ENCODE peak calls at places on chromosome 2, in five cellular contexts. Z is tibial artery, V is adipocyte, P is uterus, S is PC-3. X is an unnamed sample.

GRCh38 chr2:224217962-224218347 is 178.9 kb upstream of the SERPINE2 start:
- DNase-seq in Z (peak; percentile 36), V (peak; percentile 43), P (no peak), S (no peak), X (no peak)

GRCh38 chr2:74029719-74030397 is 45.1 kb downstream of the TET3 start:
- DNase-seq in Z (no peak), V (no peak), P (no peak), S (no peak), X (no peak)

GRCh38 chr2:216555274-216555673 is 56.6 kb downstream of the RPL37A start:
- DNase-seq in Z (peak; percentile 85), V (peak; percentile 73), P (no peak), S (peak; percentile 63), X (peak; percentile 56)

GRCh38 chr2:70035344-70035844 is 51.9 kb upstream of the PCBP1 start:
- DNase-seq in Z (no peak), V (peak; percentile 25), P (no peak), S (no peak), X (no peak)

GRCh38 chr2:86476918-86477317 is 35.7 kb downstream of the KDM3A start:
- DNase-seq in Z (no peak), V (no peak), P (no peak), S (no peak), X (no peak)

GRCh38 chr2:207565736-207566135 is 36.0 kb downstream of the CREB1 start:
- DNase-seq in Z (no peak), V (no peak), P (no peak), S (no peak), X (no peak)

GRCh38 chr2:128691526-128691925 is 372.9 kb upstream of the HS6ST1 start:
- DNase-seq in Z (no peak), V (no peak), P (no peak), S (no peak), X (no peak)

GRCh38 chr2:3571284-3571683 is 3.8 kb upstream of the RPS7 start:
- DNase-seq in Z (no peak), V (peak; percentile 20), P (no peak), S (no peak), X (no peak)

GRCh38 chr2:152611458-152612231 is 105.6 kb downstream of the PRPF40A start:
- DNase-seq in Z (peak; percentile 73), V (peak; percentile 87), P (peak; percentile 46), S (no peak), X (peak; percentile 62)

GRCh38 chr2:198325359-198325758 is 521.0 kb downstream of the PLCL1 start:
- DNase-seq in Z (no peak), V (no peak), P (no peak), S (no peak), X (no peak)

GRCh38 chr2:172770887-172771286 is 35.2 kb downstream of the RAPGEF4 start:
- DNase-seq in Z (no peak), V (no peak), P (no peak), S (no peak), X (no peak)

GRCh38 chr2:18525236-18525635 is 35.2 kb downstream of the RDH14 start:
- DNase-seq in Z (no peak), V (no peak), P (no peak), S (no peak), X (no peak)

GRCh38 chr2:217958889-217959235 is 43.9 kb downstream of the TNS1 start:
- DNase-seq in Z (no peak), V (no peak), P (no peak), S (no peak), X (no peak)

GRCh38 chr2:240619506-240620148 is 5.7 kb upstream of the GPR35 start:
- DNase-seq in Z (peak; percentile 7), V (no peak), P (no peak), S (no peak), X (peak; percentile 43)

GRCh38 chr2:157692768-157693167 is 64.1 kb upstream of the ACVR1C start:
- DNase-seq in Z (no peak), V (peak; percentile 13), P (no peak), S (peak; percentile 96), X (peak; percentile 20)

GRCh38 chr2:231615058-231615671 is 22.5 kb downstream of the TEX44 start:
- DNase-seq in Z (no peak), V (no peak), P (no peak), S (no peak), X (no peak)

GRCh38 chr2:11784747-11785610 is 38.5 kb downstream of the LPIN1 start:
- DNase-seq in Z (no peak), V (peak; percentile 71), P (peak; percentile 46), S (peak; percentile 29), X (peak; percentile 67)

GRCh38 chr2:216855079-216855478 is 4.8 kb downstream of the TNP1 start:
- DNase-seq in Z (no peak), V (no peak), P (no peak), S (no peak), X (no peak)

GRCh38 chr2:55418512-55419235 is 982 bp downstream of the CCDC88A start:
- DNase-seq in Z (no peak), V (no peak), P (no peak), S (no peak), X (no peak)

GRCh38 chr2:16958266-16958665 is 292.6 kb upstream of the CYRIA start:
- DNase-seq in Z (no peak), V (no peak), P (no peak), S (no peak), X (no peak)

GRCh38 chr2:212421571-212422334 is 116.8 kb downstream of the ERBB4 start:
- DNase-seq in Z (no peak), V (peak; percentile 38), P (no peak), S (peak; percentile 3), X (no peak)

GRCh38 chr2:223585691-223586090 is 16.5 kb downstream of the SCG2 start:
- DNase-seq in Z (no peak), V (peak; percentile 43), P (no peak), S (peak; percentile 50), X (no peak)

GRCh38 chr2:127128508-127128907 is 21.6 kb upstream of the BIN1 start:
- DNase-seq in Z (no peak), V (no peak), P (no peak), S (no peak), X (no peak)

GRCh38 chr2:10548626-10549025 is 100.5 kb upstream of the ODC1 start:
- DNase-seq in Z (no peak), V (peak; percentile 47), P (no peak), S (no peak), X (no peak)

GRCh38 chr2:186645999-186646398 is 47.9 kb upstream of the FAM171B start:
- DNase-seq in Z (no peak), V (peak; percentile 59), P (no peak), S (no peak), X (no peak)

GRCh38 chr2:131367352-131367751 is 3.4 kb upstream of the RAB6D start:
- DNase-seq in Z (no peak), V (no peak), P (no peak), S (no peak), X (no peak)

GRCh38 chr2:200814276-200814815 is 2.6 kb downstream of the BZW1 start:
- DNase-seq in Z (no peak), V (peak; percentile 21), P (no peak), S (no peak), X (no peak)

GRCh38 chr2:53473236-53473635 is 294.4 kb upstream of the CHAC2 start:
- DNase-seq in Z (no peak), V (no peak), P (no peak), S (peak; percentile 18), X (no peak)

GRCh38 chr2:23385351-23385747 is 370 bp downstream of the KLHL29 start:
- DNase-seq in Z (peak; percentile 34), V (peak; percentile 76), P (peak; percentile 41), S (peak; percentile 35), X (peak; percentile 69)

GRCh38 chr2:110729106-110729505 is 3.3 kb upstream of the ACOXL start:
- DNase-seq in Z (no peak), V (no peak), P (no peak), S (no peak), X (no peak)
- H3K27me3 ChIP-seq in Z (no peaks in the 10 kb centered on the region), V (peaks cover 74% of the 10 kb centered on the region), P (no peaks in the 10 kb centered on the region), S (no peaks in the 10 kb centered on the region), X (no peaks in the 10 kb centered on the region)

DNA sequence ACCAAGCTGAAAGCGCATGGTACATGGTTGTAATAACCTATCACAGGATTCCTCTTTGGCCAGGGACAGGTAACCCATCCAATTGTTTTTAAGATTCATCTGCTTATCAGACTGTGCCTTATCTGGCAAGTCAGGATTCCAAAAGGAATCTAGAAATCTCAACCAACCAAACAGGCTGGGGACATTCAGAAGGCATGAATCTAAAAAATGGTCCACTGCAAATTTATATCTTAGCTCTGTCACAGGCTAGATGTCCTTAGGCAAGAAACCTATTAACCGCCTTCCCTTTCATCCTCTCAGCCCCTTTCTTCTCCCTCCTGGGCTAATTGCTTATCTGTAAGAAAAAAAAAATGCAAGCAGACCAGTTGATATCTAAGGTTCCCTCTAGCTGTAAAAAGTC is 4.3 kb downstream of the LRP2 start:
- DNase-seq in Z (no peak), V (no peak), P (no peak), S (no peak), X (no peak)
- H3K27me3 ChIP-seq in Z (no peaks in the 10 kb centered on the region), V (peaks cover 42% of the 10 kb centered on the region), P (peaks cover 8% of the 10 kb centered on the region), S (peaks cover 79% of the 10 kb centered on the region), X (peaks cover 3% of the 10 kb centered on the region)

DNA sequence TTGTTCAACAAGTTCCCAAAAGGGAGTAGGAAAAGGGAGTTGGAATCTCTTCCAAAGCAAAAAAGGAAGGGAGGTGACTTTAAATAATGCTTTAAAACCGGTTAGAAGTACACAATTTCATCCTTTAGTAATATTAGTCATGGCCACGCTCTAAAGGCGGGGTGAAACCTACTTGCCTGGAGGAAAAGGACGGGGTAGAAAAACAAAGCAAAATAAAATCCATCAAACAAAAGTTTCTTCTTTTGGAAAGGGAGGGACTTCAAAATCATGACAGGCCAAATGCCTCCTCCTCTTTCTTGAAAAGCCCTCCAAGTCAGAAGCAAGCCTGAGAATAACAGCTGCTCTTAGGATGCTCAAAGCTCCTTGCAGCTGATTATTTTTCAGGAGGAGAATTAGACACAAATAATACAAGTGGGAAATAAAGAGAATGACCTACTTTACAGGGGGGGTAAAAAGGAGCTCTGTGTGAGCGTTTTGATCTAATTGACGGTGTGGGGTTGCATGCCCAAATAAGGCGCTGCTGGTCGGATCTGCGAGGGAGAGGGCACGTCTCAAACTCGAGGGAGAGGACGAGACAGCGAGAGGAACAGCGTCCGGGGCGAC is 1.8 kb upstream of the NPAS2 start:
- DNase-seq in Z (no peak), V (peak; percentile 62), P (no peak), S (peak; percentile 72), X (no peak)
- H3K27me3 ChIP-seq in Z (no peaks in the 10 kb centered on the region), V (no peaks in the 10 kb centered on the region), P (no peaks in the 10 kb centered on the region), S (no peaks in the 10 kb centered on the region), X (no peaks in the 10 kb centered on the region)

DNA sequence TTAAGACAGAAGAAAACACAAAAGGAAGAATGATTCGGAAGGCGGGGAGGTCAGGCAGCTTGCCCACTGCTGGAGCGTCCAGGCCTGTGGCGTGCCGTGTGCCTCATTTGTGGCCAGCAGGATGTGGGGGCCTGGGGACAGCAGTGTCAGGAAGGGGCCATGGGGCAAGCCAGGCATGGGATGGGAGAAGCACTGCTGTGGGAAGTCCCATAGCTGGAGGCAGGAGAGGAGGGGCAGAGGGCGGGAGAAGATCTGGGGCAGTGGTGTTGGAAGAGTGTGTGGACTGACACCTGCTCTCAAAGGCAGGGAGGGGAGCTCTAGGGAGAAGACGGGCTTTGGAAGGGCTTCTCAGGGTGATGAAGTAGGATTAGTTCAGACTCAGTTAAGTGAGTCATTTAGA is 133.7 kb downstream of the ACOXL start:
- DNase-seq in Z (no peak), V (no peak), P (no peak), S (no peak), X (no peak)
- H3K27me3 ChIP-seq in Z (no peaks in the 10 kb centered on the region), V (peaks cover 23% of the 10 kb centered on the region), P (no peaks in the 10 kb centered on the region), S (no peaks in the 10 kb centered on the region), X (peaks cover under 1% of the 10 kb centered on the region)

X was measured in psoas muscle.